ENCODE peak calls at places on chromosomes 11 and 22, in eight cellular contexts. One of them, this sample, is unnamed.

GRCh38 chr11:132862137-132862536 is 670.2 kb downstream of the OPCML start:
- DNase-seq in fibroblast of lung: no peak
- DNase-seq in right atrium auricular region: no peak
- DNase-seq in aorta: no peak
- DNase-seq in A673: no peak
- DNase-seq in CD8-positive, alpha-beta T cell: no peak
- DNase-seq in H7: no peak
- DNase-seq in lower lobe of right lung: no peak
- DNase-seq in this sample: no peak

GRCh38 chr22:19576460-19577421 is 52.5 kb upstream of the CLDN5 start:
- DNase-seq in H7: peak
- DNase-seq in right atrium auricular region: no peak
- DNase-seq in CD8-positive, alpha-beta T cell: no peak
- DNase-seq in lower lobe of right lung: no peak
- DNase-seq in A673: peak
- DNase-seq in aorta: no peak
- DNase-seq in fibroblast of lung: peak
- DNase-seq in this sample: no peak

GRCh38 chr22:20725987-20726558 is 47.8 kb upstream of the SERPIND1 start:
- DNase-seq in A673: no peak
- DNase-seq in aorta: no peak
- DNase-seq in CD8-positive, alpha-beta T cell: no peak
- DNase-seq in fibroblast of lung: peak
- DNase-seq in right atrium auricular region: no peak
- DNase-seq in lower lobe of right lung: no peak
- DNase-seq in H7: no peak
- DNase-seq in this sample: no peak

GRCh38 chr11:121723261-121723741 is 270.5 kb upstream of the SORL1-AS1 start:
- DNase-seq in fibroblast of lung: peak
- DNase-seq in right atrium auricular region: no peak
- DNase-seq in H7: peak
- DNase-seq in aorta: peak
- DNase-seq in A673: no peak
- DNase-seq in CD8-positive, alpha-beta T cell: no peak
- DNase-seq in lower lobe of right lung: no peak
- DNase-seq in this sample: no peak

GRCh38 chr11:46134540-46134939 is 13.3 kb upstream of the PHF21A start:
- DNase-seq in H7: peak
- DNase-seq in fibroblast of lung: no peak
- DNase-seq in right atrium auricular region: no peak
- DNase-seq in A673: no peak
- DNase-seq in CD8-positive, alpha-beta T cell: no peak
- DNase-seq in lower lobe of right lung: no peak
- DNase-seq in aorta: no peak
- DNase-seq in this sample: no peak

GRCh38 chr22:43993072-43993760 is 30.9 kb upstream of the PARVB start:
- DNase-seq in A673: peak
- DNase-seq in lower lobe of right lung: peak
- DNase-seq in H7: peak
- DNase-seq in CD8-positive, alpha-beta T cell: peak
- DNase-seq in right atrium auricular region: no peak
- DNase-seq in aorta: no peak
- DNase-seq in fibroblast of lung: peak
- DNase-seq in this sample: peak

GRCh38 chr11:84437129-84438123 is 1151.3 kb upstream of the CCDC90B start:
- DNase-seq in lower lobe of right lung: peak
- DNase-seq in aorta: no peak
- DNase-seq in H7: peak
- DNase-seq in CD8-positive, alpha-beta T cell: no peak
- DNase-seq in fibroblast of lung: peak
- DNase-seq in A673: no peak
- DNase-seq in right atrium auricular region: no peak
- DNase-seq in this sample: no peak

GRCh38 chr22:34808618-34809017 is 257.3 kb upstream of the ISX start:
- DNase-seq in right atrium auricular region: no peak
- DNase-seq in aorta: no peak
- DNase-seq in lower lobe of right lung: no peak
- DNase-seq in A673: no peak
- DNase-seq in fibroblast of lung: peak
- DNase-seq in CD8-positive, alpha-beta T cell: no peak
- DNase-seq in H7: no peak
- DNase-seq in this sample: no peak

GRCh38 chr22:49111085-49111484 is 716.6 kb downstream of the BRD1 start:
- DNase-seq in fibroblast of lung: no peak
- DNase-seq in A673: no peak
- DNase-seq in CD8-positive, alpha-beta T cell: no peak
- DNase-seq in lower lobe of right lung: no peak
- DNase-seq in aorta: no peak
- DNase-seq in right atrium auricular region: no peak
- DNase-seq in H7: peak
- DNase-seq in this sample: no peak

GRCh38 chr11:118341749-118342489 is 586 bp downstream of the CD3D start:
- DNase-seq in H7: no peak
- DNase-seq in right atrium auricular region: no peak
- DNase-seq in A673: no peak
- DNase-seq in fibroblast of lung: no peak
- DNase-seq in CD8-positive, alpha-beta T cell: peak
- DNase-seq in lower lobe of right lung: no peak
- DNase-seq in aorta: no peak
- DNase-seq in this sample: no peak

GRCh38 chr22:49571326-49571725 is 256.3 kb downstream of the BRD1 start:
- DNase-seq in lower lobe of right lung: no peak
- DNase-seq in right atrium auricular region: no peak
- DNase-seq in A673: no peak
- DNase-seq in aorta: peak
- DNase-seq in H7: no peak
- DNase-seq in CD8-positive, alpha-beta T cell: no peak
- DNase-seq in fibroblast of lung: no peak
- DNase-seq in this sample: no peak

GRCh38 chr11:112655386-112655785 is 305.8 kb upstream of the NCAM1 start:
- DNase-seq in CD8-positive, alpha-beta T cell: no peak
- DNase-seq in A673: no peak
- DNase-seq in lower lobe of right lung: peak
- DNase-seq in right atrium auricular region: peak
- DNase-seq in aorta: peak
- DNase-seq in fibroblast of lung: peak
- DNase-seq in H7: no peak
- DNase-seq in this sample: no peak

GRCh38 chr11:70099578-70100282 is 21.6 kb downstream of the ANO1 start:
- DNase-seq in lower lobe of right lung: no peak
- DNase-seq in CD8-positive, alpha-beta T cell: no peak
- DNase-seq in H7: no peak
- DNase-seq in aorta: no peak
- DNase-seq in right atrium auricular region: no peak
- DNase-seq in fibroblast of lung: peak
- DNase-seq in A673: peak
- DNase-seq in this sample: no peak

GRCh38 chr11:128323381-128323780 is 264.0 kb downstream of the ETS1 start:
- DNase-seq in lower lobe of right lung: no peak
- DNase-seq in aorta: no peak
- DNase-seq in CD8-positive, alpha-beta T cell: peak
- DNase-seq in A673: no peak
- DNase-seq in right atrium auricular region: no peak
- DNase-seq in H7: peak
- DNase-seq in fibroblast of lung: no peak
- DNase-seq in this sample: peak

GRCh38 chr11:3781423-3781822 is 15.9 kb downstream of the NUP98 start:
- DNase-seq in aorta: no peak
- DNase-seq in right atrium auricular region: no peak
- DNase-seq in CD8-positive, alpha-beta T cell: no peak
- DNase-seq in lower lobe of right lung: no peak
- DNase-seq in H7: no peak
- DNase-seq in A673: no peak
- DNase-seq in fibroblast of lung: peak
- DNase-seq in this sample: no peak

DNA sequence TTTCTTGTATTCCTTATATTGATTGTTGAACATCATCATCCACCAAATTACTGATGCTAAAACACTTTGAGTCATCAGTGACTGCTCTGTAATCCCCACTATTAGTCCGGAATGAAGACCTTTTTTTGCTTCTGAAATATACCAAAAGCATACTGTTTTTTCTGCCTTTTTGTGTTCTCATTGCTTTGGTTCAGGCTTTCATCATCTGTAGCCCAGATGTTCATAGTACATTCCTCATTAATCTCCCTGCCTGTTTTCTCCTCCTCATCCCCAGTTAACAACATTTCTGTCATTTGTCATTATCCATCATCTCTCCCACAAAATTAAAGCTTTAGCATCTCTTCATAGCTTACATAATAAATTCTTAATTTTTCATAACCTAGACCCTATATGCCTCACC is 9.2 kb downstream of the CEP57 start:
- DNase-seq in lower lobe of right lung: no peak
- DNase-seq in H7: no peak
- DNase-seq in fibroblast of lung: no peak
- DNase-seq in right atrium auricular region: no peak
- DNase-seq in A673: no peak
- DNase-seq in CD8-positive, alpha-beta T cell: no peak
- DNase-seq in aorta: no peak
- DNase-seq in this sample: no peak
- H3K4me3 ChIP-seq in lower lobe of right lung: no peak
- H3K4me3 ChIP-seq in H7: no peak
- H3K4me3 ChIP-seq in fibroblast of lung: no peak
- H3K4me3 ChIP-seq in right atrium auricular region: no peak
- H3K4me3 ChIP-seq in A673: no peak
- H3K4me3 ChIP-seq in CD8-positive, alpha-beta T cell: no peak
- H3K4me3 ChIP-seq in aorta: no peak
- H3K4me3 ChIP-seq in this sample: no peak

DNA sequence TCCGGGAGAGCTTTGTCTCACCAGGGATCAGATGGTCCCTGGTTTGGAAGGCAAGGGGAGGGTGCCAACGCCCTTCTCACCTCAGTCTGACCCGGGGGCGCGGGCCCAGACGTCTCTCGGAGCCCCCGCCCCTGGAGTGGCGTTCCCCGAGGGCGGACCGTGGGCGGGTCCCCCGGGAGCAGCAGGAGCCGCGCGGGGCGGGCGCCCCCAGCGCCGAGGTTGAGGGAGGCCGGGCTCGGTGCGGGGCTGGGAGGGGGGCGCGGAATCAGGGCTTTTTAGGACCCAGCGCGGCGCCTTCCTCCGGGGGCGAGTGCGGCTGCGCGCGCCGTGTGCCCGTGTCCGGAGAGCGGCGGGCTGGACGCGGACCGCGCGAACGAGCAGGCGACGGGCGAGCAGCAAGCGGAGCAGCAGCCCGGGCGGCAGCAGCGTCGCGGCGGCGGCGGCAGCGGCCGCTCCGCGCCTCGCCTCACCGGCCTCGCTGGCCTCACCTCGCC is at the start of gene KCNC1:
- DNase-seq in H7: peak
- DNase-seq in CD8-positive, alpha-beta T cell: no peak
- DNase-seq in aorta: peak
- DNase-seq in right atrium auricular region: no peak
- DNase-seq in fibroblast of lung: peak
- DNase-seq in A673: peak
- DNase-seq in lower lobe of right lung: no peak
- DNase-seq in this sample: no peak
- H3K4me3 ChIP-seq in H7: peak
- H3K4me3 ChIP-seq in CD8-positive, alpha-beta T cell: no peak
- H3K4me3 ChIP-seq in aorta: peak
- H3K4me3 ChIP-seq in right atrium auricular region: peak
- H3K4me3 ChIP-seq in fibroblast of lung: peak
- H3K4me3 ChIP-seq in A673: peak
- H3K4me3 ChIP-seq in lower lobe of right lung: peak
- H3K4me3 ChIP-seq in this sample: peak

DNA sequence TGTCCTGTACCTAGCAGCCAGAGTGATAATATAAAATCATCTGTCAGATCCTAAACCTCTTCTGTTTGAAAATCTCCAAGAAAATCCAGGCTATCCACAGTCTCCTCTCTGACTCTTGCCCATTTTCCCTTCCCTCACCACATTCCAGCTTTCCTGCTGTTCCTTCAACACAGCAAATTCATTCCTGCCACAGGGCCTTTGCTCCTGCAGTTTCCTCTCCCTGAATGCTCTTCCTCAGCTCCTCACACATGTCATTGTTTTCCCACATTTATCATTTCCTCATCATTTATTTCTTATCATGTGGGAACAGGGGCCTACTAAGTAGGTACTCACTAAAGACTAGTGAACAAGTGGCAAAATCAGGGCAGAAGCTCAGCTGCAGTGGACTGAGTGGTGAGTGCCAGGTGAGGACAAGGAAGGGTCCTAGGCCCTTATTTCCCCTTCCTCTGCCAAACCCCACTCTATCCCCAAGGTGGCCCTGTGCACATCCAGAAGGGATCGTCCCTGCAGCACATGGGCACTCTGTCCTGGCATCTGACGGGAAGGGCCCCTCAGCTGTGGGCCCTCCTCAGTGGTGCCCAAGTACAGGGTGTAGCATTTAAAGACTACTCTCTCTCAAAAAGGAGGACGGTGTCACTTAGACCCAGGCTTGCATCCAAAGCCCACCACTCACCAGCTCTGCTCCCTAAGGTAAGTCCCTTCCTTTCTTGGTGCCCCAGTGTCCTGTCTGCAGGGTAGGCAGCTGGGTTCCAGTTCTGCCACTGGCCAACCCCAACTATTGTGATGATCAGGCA is 2.0 kb downstream of the LRRC32 start:
- DNase-seq in H7: no peak
- DNase-seq in lower lobe of right lung: no peak
- DNase-seq in aorta: peak
- DNase-seq in fibroblast of lung: no peak
- DNase-seq in A673: no peak
- DNase-seq in right atrium auricular region: no peak
- DNase-seq in CD8-positive, alpha-beta T cell: no peak
- DNase-seq in this sample: no peak
- H3K4me3 ChIP-seq in H7: no peak
- H3K4me3 ChIP-seq in lower lobe of right lung: peak
- H3K4me3 ChIP-seq in aorta: peak
- H3K4me3 ChIP-seq in fibroblast of lung: peak
- H3K4me3 ChIP-seq in A673: no peak
- H3K4me3 ChIP-seq in right atrium auricular region: peak
- H3K4me3 ChIP-seq in CD8-positive, alpha-beta T cell: no peak
- H3K4me3 ChIP-seq in this sample: no peak

GRCh38 chr22:47625531-47626427 is 863.3 kb downstream of the TBC1D22A start:
- DNase-seq in A673: no peak
- DNase-seq in fibroblast of lung: no peak
- DNase-seq in lower lobe of right lung: no peak
- DNase-seq in right atrium auricular region: peak
- DNase-seq in CD8-positive, alpha-beta T cell: no peak
- DNase-seq in H7: no peak
- DNase-seq in aorta: no peak
- DNase-seq in this sample: no peak
- H3K4me3 ChIP-seq in A673: no peak
- H3K4me3 ChIP-seq in fibroblast of lung: no peak
- H3K4me3 ChIP-seq in lower lobe of right lung: no peak
- H3K4me3 ChIP-seq in right atrium auricular region: no peak
- H3K4me3 ChIP-seq in CD8-positive, alpha-beta T cell: no peak
- H3K4me3 ChIP-seq in H7: no peak
- H3K4me3 ChIP-seq in aorta: no peak
- H3K4me3 ChIP-seq in this sample: no peak

This sample was measured in Jurkat, Clone E6-1.